ENCODE peak calls at places on chromosome 10, in six cellular contexts. G, H, B, E, O and T are unnamed samples.

GRCh38 chr10:35172574-35172973 is 45.9 kb downstream of the CREM start:
- DNase-seq in O (peak; percentile 73), E (no peak), H (no peak), G (no peak), B (no peak), T (no peak)

GRCh38 chr10:49290607-49291006 is 8.4 kb upstream of the C10orf71 start:
- DNase-seq in B (no peak), H (no peak), G (no peak), E (no peak), O (no peak), T (no peak)

GRCh38 chr10:49769692-49770091 is 7.6 kb upstream of the OGDHL start:
- DNase-seq in G (no peak), B (no peak), H (no peak), E (no peak), O (no peak), T (no peak)

GRCh38 chr10:133467286-133467911 is 13.7 kb downstream of the SCART1 start:
- DNase-seq in H (no peak), G (no peak), B (no peak), E (no peak), O (no peak), T (peak; percentile 40)

GRCh38 chr10:90306187-90306586 is 551.7 kb downstream of the HTR7 start:
- DNase-seq in H (no peak), E (peak; percentile 86), B (no peak), O (peak; percentile 99), G (no peak), T (no peak)

GRCh38 chr10:19977097-19977521 is 160.9 kb downstream of the PLXDC2 start:
- DNase-seq in E (no peak), O (peak; percentile 78), B (no peak), G (no peak), H (no peak), T (no peak)

GRCh38 chr10:110504111-110504735 is 6.5 kb downstream of the DUSP5 start:
- DNase-seq in B (peak; percentile 55), E (no peak), H (peak; percentile 40), O (peak; percentile 95), G (no peak), T (no peak)

GRCh38 chr10:79179404-79180309 is 110.9 kb downstream of the ZMIZ1 start:
- DNase-seq in B (no peak), O (no peak), H (no peak), E (no peak), G (no peak), T (no peak)

GRCh38 chr10:77983384-77984341 is 45.7 kb downstream of the POLR3A start:
- DNase-seq in E (peak; percentile 98), G (no peak), B (no peak), H (no peak), O (peak; percentile 17), T (no peak)

GRCh38 chr10:92938846-92939245 is 90.5 kb downstream of the EXOC6 start:
- DNase-seq in B (no peak), G (no peak), E (no peak), H (no peak), O (no peak), T (no peak)

GRCh38 chr10:131862548-131862947 is 38.3 kb upstream of the PPP2R2D start:
- DNase-seq in B (no peak), E (no peak), H (no peak), O (no peak), G (peak; percentile 12), T (no peak)

GRCh38 chr10:106348933-106349332 is 815.6 kb downstream of the SORCS1 start:
- DNase-seq in H (no peak), O (no peak), E (no peak), B (no peak), G (no peak), T (no peak)

GRCh38 chr10:70827358-70827757 is 11.6 kb downstream of the SGPL1 start:
- DNase-seq in O (no peak), G (no peak), E (peak; percentile 96), B (no peak), H (no peak), T (no peak)

GRCh38 chr10:71241899-71242620 is 29.7 kb downstream of the UNC5B start:
- DNase-seq in B (no peak), E (no peak), G (no peak), H (no peak), O (no peak), T (no peak)

DNA sequence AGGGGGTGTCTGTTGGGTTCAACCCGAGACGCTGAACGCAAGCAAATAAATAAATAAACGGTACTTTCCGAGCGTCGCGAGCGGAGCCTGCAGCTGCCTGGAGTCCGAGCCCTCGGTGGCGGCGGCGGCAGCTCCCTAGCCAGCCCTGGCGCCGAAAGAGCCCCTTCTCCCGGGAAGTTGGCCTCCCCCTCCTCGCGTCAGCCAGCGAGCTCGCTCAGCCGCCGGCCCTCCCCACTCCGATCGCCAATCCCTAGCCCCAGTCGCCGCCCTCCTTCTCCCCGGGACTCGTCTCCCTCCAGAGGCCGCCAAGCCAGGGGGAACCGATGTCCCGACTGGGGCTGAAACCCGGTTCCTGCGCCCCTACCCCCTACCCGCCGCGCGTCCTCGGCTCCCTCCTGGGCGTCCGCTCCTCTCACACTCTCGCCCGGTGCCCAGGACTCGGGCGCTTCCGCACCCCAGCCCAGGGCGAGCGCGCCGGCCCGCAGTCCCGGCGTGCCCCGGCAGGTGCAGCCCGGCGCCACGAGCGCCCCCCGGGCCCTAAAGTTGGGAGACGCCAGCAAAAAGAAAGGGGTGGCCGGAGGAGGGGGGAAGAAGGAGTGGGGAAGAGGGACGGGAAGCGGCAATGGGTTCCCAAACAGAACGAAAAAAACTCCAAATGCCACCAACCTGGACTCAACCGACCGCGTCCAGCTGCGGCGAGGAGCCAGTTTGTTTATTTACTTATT is at the start of gene GFRA1:
- DNase-seq in E (no peak), O (peak; percentile 18), H (peak; percentile 43), G (no peak), B (no peak), T (no peak)
- TF ChIP-seq CTCF in E (no peak), O (no peak), H (no peak), G (no peak), B (peak; percentile 5), T (no peak)

DNA sequence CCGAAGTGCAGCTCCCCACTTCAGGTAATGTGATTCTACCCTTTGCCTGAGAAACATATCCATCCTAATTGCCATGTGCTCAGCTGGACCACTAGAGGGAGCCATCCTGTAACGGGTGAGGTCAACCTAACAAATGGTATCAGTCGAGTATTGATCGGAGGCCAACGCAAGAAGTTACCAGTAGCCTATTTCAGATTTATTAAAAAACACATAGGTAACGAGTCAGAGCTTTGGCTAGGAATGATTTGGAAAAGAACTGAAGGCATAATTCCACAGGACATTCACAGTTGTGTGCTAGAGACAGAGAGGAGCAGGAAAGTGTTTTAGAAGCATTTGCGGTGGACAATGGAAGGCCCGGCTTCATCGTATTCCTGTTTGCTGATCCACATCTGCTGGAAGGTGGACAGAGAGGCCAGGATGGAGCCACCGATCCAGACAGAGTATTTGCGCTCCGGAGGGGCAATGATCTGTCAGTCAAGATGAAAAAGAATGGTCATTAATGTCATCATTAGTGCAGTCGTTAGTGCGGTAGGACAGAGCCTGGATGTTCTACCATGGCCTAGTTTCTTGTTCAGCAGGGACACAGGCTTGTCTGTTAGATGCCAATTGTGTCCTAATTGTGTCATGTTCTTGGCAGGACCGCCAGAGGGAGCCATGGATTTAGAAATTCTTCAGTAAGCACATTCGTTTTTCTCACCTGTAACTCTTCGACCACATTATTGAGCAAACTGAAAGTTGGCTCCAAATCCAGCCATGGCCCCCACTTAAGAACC is 17.5 kb downstream of the ACTA2 start:
- DNase-seq in G (no peak), B (peak; percentile 84), E (peak; percentile 79), O (peak; percentile 89), H (peak; percentile 76), T (peak; percentile 85)
- H3K27ac ChIP-seq in G (peak overlapping the region; percentile 70), B (peak overlapping the region; percentile 63), E (no peak overlapping the region), O (no peak overlapping the region), H (peak overlapping the region; percentile 69), T (peak overlapping the region; percentile 82)

GRCh38 chr10:124369986-124370385 is 48.7 kb downstream of the OAT start:
- DNase-seq in E (no peak), O (no peak), G (no peak), B (no peak), H (no peak), T (no peak)
- TF ChIP-seq CTCF in E (no peak), O (no peak), G (no peak), B (no peak), H (no peak), T (no peak)

GRCh38 chr10:91632671-91633550 is at the start of gene PPP1R3C:
- DNase-seq in O (peak; percentile 96), H (peak; percentile 89), B (peak; percentile 79), E (no peak), G (no peak), T (peak; percentile 96)
- H3K27ac ChIP-seq in O (peak within 1 kb of the TSS; percentile 20), H (peak within 1 kb of the TSS; percentile 71), B (peak within 1 kb of the TSS; percentile 72), E (no peak within 1 kb of the TSS), G (peak within 1 kb of the TSS; percentile 76), T (peak within 1 kb of the TSS; percentile 83)

GRCh38 chr10:17676919-17677318 is 33.0 kb downstream of the STAM start:
- DNase-seq in H (no peak), B (no peak), O (no peak), E (no peak), G (no peak), T (no peak)
- TF ChIP-seq CTCF in H (no peak), B (no peak), O (no peak), E (no peak), G (no peak), T (no peak)

GRCh38 chr10:125026974-125027735 is 85.2 kb downstream of the ZRANB1 start:
- DNase-seq in H (peak; percentile 30), B (no peak), O (no peak), E (no peak), G (no peak), T (no peak)
- H3K27ac ChIP-seq in H (no peak overlapping the region), B (no peak overlapping the region), O (no peak overlapping the region), E (no peak overlapping the region), G (no peak overlapping the region), T (peak overlapping the region; percentile 96)

DNA sequence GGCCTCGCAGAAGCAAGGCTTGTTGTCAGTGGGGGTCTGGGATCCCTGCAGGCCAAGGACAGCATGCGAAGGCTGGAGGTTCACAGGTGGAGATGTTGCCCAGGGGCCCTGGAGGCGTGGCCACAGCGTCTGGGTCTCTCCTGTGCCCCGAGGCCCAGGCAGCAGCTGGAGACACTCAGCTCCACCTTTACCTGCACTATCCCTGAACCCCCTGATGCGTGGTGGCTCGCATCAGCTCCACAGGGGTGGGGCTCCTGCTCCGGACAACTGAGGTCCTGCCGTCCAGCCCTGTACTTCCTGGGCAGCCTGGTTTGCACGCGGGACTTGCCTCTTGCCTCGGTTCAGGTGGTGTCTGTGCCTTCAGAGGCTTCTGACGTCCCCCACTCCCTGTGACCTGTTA is 54.6 kb upstream of the ZNF32 start:
- DNase-seq in O (no peak), B (no peak), H (no peak), E (no peak), G (no peak), T (no peak)
- TF ChIP-seq CTCF in O (no peak), B (no peak), H (no peak), E (no peak), G (no peak), T (no peak)